ENCODE peak calls at places on chromosome 5, in seven cellular contexts. P is GM04504, H is NCI-H460, N is SJSA1, Z is nucleus accumbens, D is GM04503, T is anterior cingulate cortex. R is an unnamed sample.

GRCh38 chr5:180153099-180153498 is 55.9 kb downstream of the RASGEF1C start:
- DNase-seq in P (no peak), H (no peak), N (no peak), Z (no peak), D (no peak), T (no peak), R (no peak)

GRCh38 chr5:79697222-79698164 is 7.9 kb downstream of the CMYA5 start:
- DNase-seq in P (no peak), H (no peak), N (no peak), Z (no peak), D (no peak), T (no peak), R (no peak)

GRCh38 chr5:134792287-134792686 is 33.7 kb downstream of the DDX46 start:
- DNase-seq in P (no peak), H (no peak), N (no peak), Z (no peak), D (no peak), T (no peak), R (no peak)

GRCh38 chr5:133421394-133421793 is 190.9 kb downstream of the FSTL4 start:
- DNase-seq in P (no peak), H (no peak), N (peak), Z (no peak), D (no peak), T (no peak), R (peak)

GRCh38 chr5:140588311-140589070 is 23.9 kb downstream of the SLC35A4 start:
- DNase-seq in P (no peak), H (no peak), N (no peak), Z (no peak), D (no peak), T (no peak), R (no peak)

GRCh38 chr5:128216860-128217531 is 133.4 kb downstream of the SLC12A2 start:
- DNase-seq in P (peak), H (no peak), N (no peak), Z (peak), D (no peak), T (peak), R (no peak)

GRCh38 chr5:171648279-171648774 is 137.3 kb upstream of the SMIM23 start:
- DNase-seq in P (no peak), H (no peak), N (peak), Z (no peak), D (no peak), T (no peak), R (no peak)

GRCh38 chr5:118875131-118875530 is 113.2 kb downstream of the DTWD2 start:
- DNase-seq in P (no peak), H (no peak), N (no peak), Z (no peak), D (no peak), T (no peak), R (no peak)

GRCh38 chr5:14110196-14110595 is 32.9 kb upstream of the TRIO start:
- DNase-seq in P (no peak), H (peak), N (no peak), Z (no peak), D (no peak), T (no peak), R (no peak)

GRCh38 chr5:66742083-66742895 is 146.1 kb downstream of the MAST4 start:
- DNase-seq in P (no peak), H (peak), N (no peak), Z (peak), D (no peak), T (no peak), R (no peak)

GRCh38 chr5:96683392-96683791 is 21.2 kb downstream of the CAST start:
- DNase-seq in P (no peak), H (no peak), N (no peak), Z (no peak), D (no peak), T (no peak), R (no peak)

GRCh38 chr5:14853685-14854084 is 17.9 kb downstream of the ANKH start:
- DNase-seq in P (no peak), H (no peak), N (no peak), Z (no peak), D (no peak), T (no peak), R (no peak)

GRCh38 chr5:116668361-116668760 is 93.7 kb upstream of the SEMA6A start:
- DNase-seq in P (no peak), H (no peak), N (no peak), Z (no peak), D (no peak), T (no peak), R (no peak)

GRCh38 chr5:175652741-175653663 is 4.9 kb upstream of the HRH2 start:
- DNase-seq in P (no peak), H (no peak), N (no peak), Z (no peak), D (no peak), T (no peak), R (peak)

GRCh38 chr5:14156611-14157493 is 13.7 kb downstream of the TRIO start:
- DNase-seq in P (peak), H (peak), N (peak), Z (no peak), D (peak), T (peak), R (peak)

GRCh38 chr5:55932700-55933099 is 62.1 kb downstream of the IL6ST start:
- DNase-seq in P (no peak), H (no peak), N (no peak), Z (no peak), D (no peak), T (no peak), R (no peak)

GRCh38 chr5:154403776-154404387 is 41.9 kb upstream of the SAP30L start:
- DNase-seq in P (no peak), H (no peak), N (no peak), Z (no peak), D (no peak), T (no peak), R (no peak)

GRCh38 chr5:141192110-141192725 is at the start of gene PCDHB10:
- DNase-seq in P (no peak), H (peak), N (peak), Z (peak), D (no peak), T (peak), R (peak)

GRCh38 chr5:39072915-39073758 is 1.1 kb downstream of the RICTOR start:
- DNase-seq in P (no peak), H (no peak), N (peak), Z (peak), D (no peak), T (peak), R (no peak)

GRCh38 chr5:79074641-79075040 is 5.1 kb downstream of the BHMT2 start:
- DNase-seq in P (peak), H (no peak), N (peak), Z (no peak), D (no peak), T (no peak), R (peak)

GRCh38 chr5:141349917-141350619 is at the start of gene PCDHGB1:
- DNase-seq in P (peak), H (peak), N (no peak), Z (no peak), D (no peak), T (no peak), R (peak)

GRCh38 chr5:173567548-173567947 is 48.9 kb downstream of the BOD1 start:
- DNase-seq in P (no peak), H (peak), N (peak), Z (no peak), D (no peak), T (no peak), R (no peak)

GRCh38 chr5:154829181-154829588 is 21.2 kb downstream of the FAXDC2 start:
- DNase-seq in P (no peak), H (no peak), N (no peak), Z (no peak), D (no peak), T (no peak), R (no peak)

GRCh38 chr5:50715001-50715400 is 48.6 kb downstream of the PARP8 start:
- DNase-seq in P (no peak), H (no peak), N (no peak), Z (no peak), D (no peak), T (no peak), R (no peak)

GRCh38 chr5:55737793-55738192 is at the start of gene DDX4:
- DNase-seq in P (no peak), H (no peak), N (no peak), Z (no peak), D (no peak), T (no peak), R (no peak)

GRCh38 chr5:74241751-74242140 is 398.8 kb downstream of the ENC1 start:
- DNase-seq in P (peak), H (no peak), N (no peak), Z (no peak), D (no peak), T (no peak), R (no peak)

GRCh38 chr5:81425569-81425968 is 31.6 kb upstream of the ACOT12 start:
- DNase-seq in P (no peak), H (peak), N (peak), Z (no peak), D (no peak), T (no peak), R (peak)

GRCh38 chr5:4254736-4255135 is 659.1 kb downstream of the IRX1 start:
- DNase-seq in P (no peak), H (no peak), N (no peak), Z (no peak), D (no peak), T (no peak), R (no peak)

GRCh38 chr5:98902733-98903132 is 26.1 kb downstream of the CHD1 start:
- DNase-seq in P (no peak), H (no peak), N (no peak), Z (no peak), D (no peak), T (no peak), R (no peak)

GRCh38 chr5:173953528-173954090 is 35.4 kb upstream of the C5orf47 start:
- DNase-seq in P (no peak), H (no peak), N (peak), Z (no peak), D (no peak), T (no peak), R (no peak)